ENCODE peak calls at places on chromosomes 1 and 21, in eight cellular contexts. L is IMR-90; J is stimulated activated CD8-positive, alpha-beta memory T cell treated with anti-CD3 and anti-CD28 coated beads, Interleukin-12 subunit alpha, Interleukin-12 subunit beta, amount 100 ng/mL, for 4 hours; X is PC-3; H is GM23248; C is Calu3; R is NCI-H146; F is germinal center. P is an unnamed sample.

GRCh38 chr1:237613984-237614383 is 276.7 kb downstream of the ZP4 start:
- DNase-seq in H (no peak), L (no peak), R (no peak), X (no peak), C (no peak), F (no peak), J (no peak), P (no peak)

GRCh38 chr1:162062542-162063015 is 6.9 kb upstream of the NOS1AP start:
- DNase-seq in J (no peak), L (peak), F (no peak), R (peak), C (no peak), H (peak), X (no peak), P (no peak)

GRCh38 chr1:15761729-15762128 is 3.1 kb downstream of the FBLIM1 start:
- DNase-seq in J (no peak), C (no peak), L (no peak), R (no peak), H (no peak), X (no peak), F (no peak), P (no peak)

GRCh38 chr1:212565079-212565478 is 43.5 kb upstream of the ATF3 start:
- DNase-seq in R (no peak), F (no peak), X (no peak), L (no peak), C (no peak), H (no peak), J (no peak), P (no peak)

GRCh38 chr21:45999581-46000181 is 18.1 kb downstream of the COL6A1 start:
- DNase-seq in J (no peak), F (no peak), X (no peak), H (peak), C (no peak), R (no peak), L (no peak), P (no peak)

GRCh38 chr1:37477198-37477931 is 3.0 kb downstream of the ZC3H12A start:
- DNase-seq in F (peak), C (peak), R (no peak), X (peak), H (peak), J (peak), L (peak), P (peak)

GRCh38 chr1:193581338-193581737 is 394.9 kb upstream of the B3GALT2 start:
- DNase-seq in L (no peak), H (no peak), F (no peak), J (no peak), X (no peak), C (no peak), R (no peak), P (no peak)

GRCh38 chr1:84769636-84770035 is 79.4 kb upstream of the SSX2IP start:
- DNase-seq in C (no peak), F (no peak), H (no peak), R (no peak), J (no peak), L (no peak), X (no peak), P (no peak)

GRCh38 chr1:15799004-15799867 is 8.2 kb downstream of the UQCRHL start:
- DNase-seq in J (no peak), L (peak), C (peak), F (no peak), X (peak), R (no peak), H (peak), P (peak)

GRCh38 chr1:19047373-19047772 is 90.9 kb upstream of the IFFO2 start:
- DNase-seq in L (no peak), F (no peak), J (no peak), X (no peak), R (no peak), H (no peak), C (no peak), P (no peak)

GRCh38 chr1:214492405-214493075 is 58.9 kb downstream of the PTPN14 start:
- DNase-seq in H (peak), R (no peak), J (no peak), L (peak), F (no peak), C (no peak), X (no peak), P (no peak)

GRCh38 chr21:34642211-34643075 is 26.4 kb upstream of the CLIC6 start:
- DNase-seq in C (no peak), X (peak), J (no peak), L (peak), H (peak), R (peak), F (peak), P (peak)

GRCh38 chr1:8560611-8561544 is 243.0 kb downstream of the SLC45A1 start:
- DNase-seq in F (peak), J (no peak), C (peak), R (peak), H (peak), X (peak), L (peak), P (peak)

GRCh38 chr1:85579619-85580018 is 942 bp upstream of the CCN1 start:
- DNase-seq in J (no peak), R (no peak), H (peak), F (no peak), C (peak), X (peak), L (peak), P (peak)

GRCh38 chr21:45154511-45155508 is 80.4 kb downstream of the ADARB1 start:
- DNase-seq in R (no peak), F (no peak), X (no peak), J (no peak), L (peak), H (peak), C (no peak), P (no peak)

GRCh38 chr1:152654110-152654509 is 9.1 kb upstream of the LCE2D start:
- DNase-seq in X (peak), C (peak), F (peak), H (peak), L (peak), R (peak), J (no peak), P (peak)

GRCh38 chr1:218482683-218483082 is 137.5 kb downstream of the TGFB2 start:
- DNase-seq in X (no peak), J (no peak), H (peak), L (peak), R (no peak), C (no peak), F (no peak), P (no peak)

GRCh38 chr1:998905-999796 is 746 bp downstream of the HES4 start:
- DNase-seq in F (no peak), R (peak), X (peak), H (peak), J (no peak), L (peak), C (peak), P (peak)

GRCh38 chr1:173532237-173532636 is 55.1 kb downstream of the PRDX6 start:
- DNase-seq in J (no peak), R (no peak), H (peak), X (no peak), C (no peak), L (no peak), F (no peak), P (no peak)

GRCh38 chr1:170697338-170697715 is 33.4 kb downstream of the PRRX1 start:
- DNase-seq in F (no peak), C (no peak), X (no peak), J (no peak), R (no peak), L (no peak), H (no peak), P (no peak)

GRCh38 chr1:100306735-100307313 is 40.8 kb downstream of the RTCA start:
- DNase-seq in H (peak), R (no peak), C (no peak), X (no peak), J (no peak), L (no peak), F (no peak), P (no peak)

GRCh38 chr1:18373882-18374493 is 106.7 kb upstream of the KLHDC7A start:
- DNase-seq in F (peak), L (no peak), R (no peak), H (no peak), J (no peak), X (no peak), C (peak), P (peak)

GRCh38 chr1:198064181-198064580 is 92.6 kb upstream of the NEK7 start:
- DNase-seq in H (peak), R (no peak), L (peak), C (no peak), F (no peak), J (no peak), X (peak), P (no peak)

GRCh38 chr1:174875306-174875705 is 124.4 kb upstream of the CACYBP start:
- DNase-seq in J (no peak), L (no peak), X (peak), C (peak), R (peak), F (peak), H (no peak), P (no peak)

GRCh38 chr1:226429868-226430715 is 22.2 kb upstream of the PARP1 start:
- DNase-seq in X (no peak), J (no peak), R (no peak), C (no peak), F (no peak), L (no peak), H (no peak), P (no peak)

GRCh38 chr1:184419734-184420161 is 32.9 kb downstream of the C1orf21 start:
- DNase-seq in H (no peak), L (peak), F (no peak), C (peak), J (no peak), X (peak), R (no peak), P (no peak)

GRCh38 chr1:1987142-1987510 is 16.5 kb downstream of the CFAP74 start:
- DNase-seq in R (no peak), C (no peak), L (no peak), J (no peak), X (no peak), H (no peak), F (no peak), P (no peak)

GRCh38 chr1:163264256-163264655 is 57.5 kb upstream of the NUF2 start:
- DNase-seq in J (no peak), R (no peak), F (no peak), C (no peak), L (peak), H (peak), X (peak), P (no peak)

GRCh38 chr1:39733161-39733560 is 5.5 kb upstream of the PPIE start:
- DNase-seq in L (peak), F (no peak), C (no peak), X (no peak), H (peak), R (peak), J (no peak), P (no peak)

GRCh38 chr1:28507646-28508434 is 2.0 kb downstream of the RCC1 start:
- DNase-seq in C (no peak), L (no peak), R (no peak), J (no peak), H (peak), F (no peak), X (no peak), P (no peak)

GRCh38 chr1:223076382-223076781 is 66.7 kb downstream of the TLR5 start:
- DNase-seq in J (no peak), L (no peak), X (no peak), C (no peak), F (no peak), H (no peak), R (no peak), P (no peak)

GRCh38 chr1:235500971-235501540 is 3.2 kb downstream of the B3GALNT2 start:
- DNase-seq in X (peak), R (no peak), H (peak), J (no peak), C (no peak), L (peak), F (no peak), P (no peak)

GRCh38 chr1:8870118-8870517 is 8.4 kb downstream of the ENO1 start:
- DNase-seq in J (no peak), L (no peak), R (no peak), C (no peak), H (peak), F (no peak), X (no peak), P (no peak)

GRCh38 chr1:115924730-115925129 is 51.6 kb upstream of the SLC22A15 start:
- DNase-seq in C (no peak), R (no peak), L (no peak), H (no peak), F (no peak), J (no peak), X (peak), P (no peak)

GRCh38 chr1:204151562-204152309 is at the start of gene ETNK2:
- DNase-seq in X (peak), R (peak), C (peak), H (peak), F (peak), J (peak), L (peak), P (peak)

GRCh38 chr1:175320804-175321203 is 128.2 kb upstream of the KIAA0040 start:
- DNase-seq in F (no peak), C (no peak), H (no peak), J (no peak), L (no peak), R (no peak), X (no peak), P (no peak)

P was measured in GM13976.